ENCODE peak calls at places on chromosome 1, in eight cellular contexts. W, P, J, U, I, F, N and G are unnamed samples.

GRCh38 chr1:150511551-150511950 is 3.6 kb downstream of the ECM1 start:
- DNase-seq in W (peak), P (no peak), J (no peak), U (peak), I (no peak), F (no peak), N (no peak), G (no peak)

GRCh38 chr1:89701746-89702241 is 68.9 kb downstream of the LRRC8C start:
- DNase-seq in W (no peak), P (no peak), J (no peak), U (no peak), I (no peak), F (no peak), N (no peak), G (no peak)

GRCh38 chr1:18637962-18638817 is 7.5 kb downstream of the PAX7 start:
- DNase-seq in W (no peak), P (no peak), J (no peak), U (no peak), I (no peak), F (no peak), N (no peak), G (no peak)

GRCh38 chr1:21811875-21812305 is at the start of gene LDLRAD2:
- DNase-seq in W (no peak), P (no peak), J (no peak), U (no peak), I (no peak), F (no peak), N (no peak), G (no peak)

GRCh38 chr1:107244734-107245495 is 104.1 kb downstream of the NTNG1 start:
- DNase-seq in W (peak), P (no peak), J (no peak), U (no peak), I (no peak), F (no peak), N (no peak), G (no peak)

GRCh38 chr1:83086346-83086745 is 912.6 kb downstream of the TTLL7 start:
- DNase-seq in W (no peak), P (no peak), J (no peak), U (no peak), I (no peak), F (no peak), N (no peak), G (no peak)

GRCh38 chr1:29324771-29325351 is 88.5 kb downstream of the PTPRU start:
- DNase-seq in W (no peak), P (no peak), J (peak), U (no peak), I (no peak), F (no peak), N (no peak), G (no peak)

GRCh38 chr1:116409751-116410182 is 36.7 kb downstream of the ATP1A1 start:
- DNase-seq in W (no peak), P (no peak), J (no peak), U (no peak), I (peak), F (no peak), N (no peak), G (no peak)

GRCh38 chr1:12358499-12358898 is 128.7 kb downstream of the VPS13D start:
- DNase-seq in W (no peak), P (no peak), J (no peak), U (no peak), I (no peak), F (no peak), N (no peak), G (no peak)

GRCh38 chr1:203038217-203038741 is 12.0 kb downstream of the PPFIA4 start:
- DNase-seq in W (no peak), P (peak), J (peak), U (peak), I (no peak), F (no peak), N (peak), G (peak)

GRCh38 chr1:164561007-164561406 is 2.0 kb downstream of the PBX1 start:
- DNase-seq in W (no peak), P (no peak), J (no peak), U (no peak), I (no peak), F (no peak), N (no peak), G (no peak)

GRCh38 chr1:204296431-204296988 is 63.2 kb downstream of the PLEKHA6 start:
- DNase-seq in W (no peak), P (peak), J (no peak), U (peak), I (no peak), F (no peak), N (no peak), G (peak)

GRCh38 chr1:201536542-201536941 is 2.4 kb upstream of the NAV1 start:
- DNase-seq in W (no peak), P (no peak), J (peak), U (peak), I (no peak), F (no peak), N (no peak), G (peak)

GRCh38 chr1:157157481-157158190 is 19.4 kb upstream of the ETV3 start:
- DNase-seq in W (no peak), P (no peak), J (no peak), U (no peak), I (peak), F (no peak), N (no peak), G (peak)

GRCh38 chr1:93080424-93080823 is 1.3 kb downstream of the MTF2 start:
- DNase-seq in W (peak), P (no peak), J (no peak), U (no peak), I (no peak), F (no peak), N (peak), G (peak)

GRCh38 chr1:5099018-5099417 is 444.6 kb downstream of the AJAP1 start:
- DNase-seq in W (no peak), P (no peak), J (no peak), U (no peak), I (no peak), F (no peak), N (no peak), G (no peak)

GRCh38 chr1:21436488-21437340 is 3.2 kb upstream of the NBPF3 start:
- DNase-seq in W (no peak), P (no peak), J (no peak), U (no peak), I (no peak), F (no peak), N (no peak), G (no peak)

GRCh38 chr1:109185990-109186703 is 27.6 kb upstream of the SARS1 start:
- DNase-seq in W (peak), P (no peak), J (no peak), U (no peak), I (no peak), F (no peak), N (no peak), G (no peak)

GRCh38 chr1:17184822-17185484 is 20.0 kb upstream of the PADI1 start:
- DNase-seq in W (no peak), P (no peak), J (no peak), U (no peak), I (peak), F (no peak), N (no peak), G (no peak)

GRCh38 chr1:33005812-33006465 is 30.7 kb downstream of the AK2 start:
- DNase-seq in W (no peak), P (no peak), J (peak), U (no peak), I (no peak), F (no peak), N (no peak), G (no peak)

GRCh38 chr1:5928714-5929400 is 63.4 kb downstream of the NPHP4 start:
- DNase-seq in W (no peak), P (no peak), J (no peak), U (no peak), I (no peak), F (no peak), N (no peak), G (no peak)

GRCh38 chr1:20829531-20829930 is 42.4 kb upstream of the HP1BP3 start:
- DNase-seq in W (no peak), P (no peak), J (no peak), U (no peak), I (no peak), F (no peak), N (no peak), G (no peak)

GRCh38 chr1:110620250-110620615 is 14.1 kb upstream of the KCNA2 start:
- DNase-seq in W (no peak), P (no peak), J (no peak), U (no peak), I (no peak), F (no peak), N (no peak), G (no peak)

GRCh38 chr1:205449750-205450443 is 5.9 kb downstream of the BLACAT1 start:
- DNase-seq in W (no peak), P (no peak), J (no peak), U (no peak), I (no peak), F (no peak), N (peak), G (no peak)

GRCh38 chr1:44721521-44722361 is 9.2 kb downstream of the RNU5D-1 start:
- DNase-seq in W (peak), P (no peak), J (peak), U (no peak), I (no peak), F (peak), N (peak), G (peak)

GRCh38 chr1:218669431-218669830 is 324.3 kb downstream of the TGFB2 start:
- DNase-seq in W (no peak), P (no peak), J (no peak), U (no peak), I (no peak), F (no peak), N (no peak), G (no peak)

GRCh38 chr1:19472174-19472573 is 13.2 kb downstream of the CAPZB start:
- DNase-seq in W (no peak), P (no peak), J (no peak), U (no peak), I (no peak), F (no peak), N (no peak), G (no peak)

GRCh38 chr1:106831511-106831910 is 225.0 kb upstream of the PRMT6 start:
- DNase-seq in W (no peak), P (no peak), J (no peak), U (no peak), I (no peak), F (no peak), N (no peak), G (no peak)

GRCh38 chr1:240244968-240245628 is 153.4 kb downstream of the FMN2 start:
- DNase-seq in W (no peak), P (no peak), J (no peak), U (no peak), I (no peak), F (no peak), N (no peak), G (peak)

GRCh38 chr1:54806931-54807611 is 5.9 kb upstream of the TTC22 start:
- DNase-seq in W (no peak), P (no peak), J (peak), U (no peak), I (no peak), F (no peak), N (no peak), G (peak)